ENCODE peak calls at places on chromosomes 12 and 14, in five cellular contexts. D is IMR-90, C is H9, M is H1, S is mesenchymal stem cell. G is an unnamed sample.

GRCh38 chr12:85076688-85077430 is 40.7 kb downstream of the LRRIQ1 start:
- DNase-seq in M (no peak), S (peak; percentile 78), C (no peak), D (peak; percentile 92), G (peak; percentile 41)

GRCh38 chr12:25784669-25785068 is 173.8 kb upstream of the RASSF8 start:
- DNase-seq in C (no peak), S (no peak), M (no peak), D (no peak), G (no peak)

GRCh38 chr12:85279449-85280137 is 427 bp upstream of the ALX1 start:
- DNase-seq in D (no peak), M (no peak), C (peak; percentile 65), S (peak; percentile 24), G (peak; percentile 46)

GRCh38 chr12:89345830-89346740 is 6.2 kb downstream of the DUSP6 start:
- DNase-seq in M (no peak), S (peak; percentile 89), C (peak; percentile 92), D (peak; percentile 64), G (peak; percentile 67)

GRCh38 chr14:74906923-74907620 is 16.0 kb downstream of the RPS6KL1 start:
- DNase-seq in M (no peak), S (no peak), C (no peak), D (no peak), G (no peak)

GRCh38 chr12:43887397-43887796 is 51.5 kb downstream of the TMEM117 start:
- DNase-seq in C (no peak), D (no peak), M (no peak), S (no peak), G (no peak)

GRCh38 chr14:56512521-56512920 is 67.1 kb upstream of the TMEM260 start:
- DNase-seq in M (no peak), D (no peak), S (no peak), C (no peak), G (no peak)

GRCh38 chr12:39427360-39427808 is 15.5 kb downstream of the KIF21A start:
- DNase-seq in D (no peak), S (no peak), M (no peak), C (no peak), G (no peak)

GRCh38 chr12:92145481-92145730 is 240 bp downstream of the BTG1 start:
- DNase-seq in D (no peak), C (no peak), S (no peak), M (no peak), G (no peak)

GRCh38 chr12:124087251-124088141 is 114.5 kb downstream of the ZNF664 start:
- DNase-seq in M (no peak), S (peak; percentile 36), C (no peak), D (no peak), G (no peak)

GRCh38 chr14:39268393-39268792 is 34.7 kb downstream of the MIA2 start:
- DNase-seq in M (no peak), C (no peak), D (peak; percentile 18), S (peak; percentile 34), G (no peak)

GRCh38 chr14:27371209-27371608 is 773.4 kb upstream of the NOVA1 start:
- DNase-seq in S (no peak), D (no peak), M (no peak), C (no peak), G (no peak)

GRCh38 chr12:67366530-67367196 is 97.5 kb downstream of the CAND1 start:
- DNase-seq in S (peak; percentile 64), C (no peak), M (no peak), D (peak; percentile 66), G (no peak)

GRCh38 chr12:57242691-57243454 is 8.1 kb downstream of the STAC3 start:
- DNase-seq in S (peak; percentile 63), C (peak; percentile 96), D (peak; percentile 35), M (peak; percentile 89), G (peak; percentile 85)

GRCh38 chr12:59911516-59911915 is 315.7 kb downstream of the SLC16A7 start:
- DNase-seq in C (no peak), D (no peak), M (no peak), S (no peak), G (no peak)

GRCh38 chr12:67748761-67749075 is 100.2 kb downstream of the DYRK2 start:
- DNase-seq in C (no peak), D (peak; percentile 33), S (no peak), M (no peak), G (no peak)

GRCh38 chr14:29587761-29588160 is 339.9 kb downstream of the PRKD1 start:
- DNase-seq in S (no peak), D (no peak), M (no peak), C (no peak), G (no peak)

GRCh38 chr14:35814371-35815005 is 5.4 kb upstream of the RALGAPA1 start:
- DNase-seq in D (peak; percentile 40), S (peak; percentile 68), C (peak; percentile 68), M (no peak), G (peak; percentile 49)

GRCh38 chr12:105912911-105913514 is 225.7 kb downstream of the NUAK1 start:
- DNase-seq in D (peak; percentile 69), M (no peak), C (no peak), S (peak; percentile 48), G (no peak)

GRCh38 chr14:75295061-75295461 is 16.4 kb downstream of the FOS start:
- DNase-seq in D (peak; percentile 78), C (peak; percentile 65), M (no peak), S (peak; percentile 87), G (peak; percentile 54)

GRCh38 chr12:102479099-102479887 is 1.1 kb downstream of the IGF1 start:
- DNase-seq in M (no peak), C (no peak), D (no peak), S (no peak), G (no peak)

GRCh38 chr14:54901380-54902142 is 1.1 kb downstream of the GCH1 start:
- DNase-seq in M (no peak), C (no peak), S (peak; percentile 20), D (no peak), G (no peak)

GRCh38 chr12:54393743-54394142 is 9.2 kb upstream of the ZNF385A start:
- DNase-seq in S (no peak), D (no peak), M (no peak), C (no peak), G (no peak)

GRCh38 chr12:57795354-57795753 is 12.8 kb downstream of the TSFM start:
- DNase-seq in D (peak; percentile 37), S (peak; percentile 54), C (no peak), M (no peak), G (no peak)

GRCh38 chr14:103133213-103134140 is 10.2 kb downstream of the TNFAIP2 start:
- DNase-seq in D (no peak), C (no peak), M (no peak), S (no peak), G (no peak)

GRCh38 chr14:73249564-73250316 is 12.4 kb downstream of the PAPLN start:
- DNase-seq in D (no peak), M (no peak), S (no peak), C (no peak), G (no peak)

GRCh38 chr12:45756666-45757065 is 27.2 kb downstream of the ARID2 start:
- DNase-seq in M (no peak), C (no peak), D (peak; percentile 51), S (peak; percentile 44), G (no peak)

GRCh38 chr12:79452906-79453305 is 237.9 kb downstream of the PAWR start:
- DNase-seq in D (no peak), M (no peak), C (no peak), S (peak; percentile 25), G (no peak)

GRCh38 chr12:85036241-85036707 is at the start of the genes LRRIQ1 and TSPAN19:
- DNase-seq in M (peak; percentile 70), S (peak; percentile 88), D (peak; percentile 79), C (peak; percentile 95), G (peak; percentile 95)

GRCh38 chr14:61891251-61891650 is 129.0 kb downstream of the SNAPC1 start:
- DNase-seq in C (no peak), M (no peak), D (peak; percentile 32), S (no peak), G (peak; percentile 8)

GRCh38 chr14:21987937-21988336 is 314.3 kb upstream of the OR4E1 start:
- DNase-seq in D (peak; percentile 12), M (no peak), C (no peak), S (peak; percentile 30), G (peak; percentile 39)

GRCh38 chr14:32757568-32757967 is 181.1 kb upstream of the NPAS3 start:
- DNase-seq in C (no peak), D (no peak), M (no peak), S (no peak), G (no peak)

GRCh38 chr14:87690076-87690661 is 302.8 kb downstream of the GALC start:
- DNase-seq in C (peak; percentile 28), D (no peak), S (no peak), M (no peak), G (no peak)

GRCh38 chr12:23816394-23816851 is 133.0 kb downstream of the SOX5 start:
- DNase-seq in C (peak; percentile 47), D (no peak), M (peak; percentile 29), S (no peak), G (no peak)

GRCh38 chr12:41103614-41104013 is 84.5 kb upstream of the PDZRN4 start:
- DNase-seq in C (no peak), M (no peak), D (no peak), S (no peak), G (no peak)

GRCh38 chr12:109773384-109774011 is 59.7 kb downstream of the TRPV4 start:
- DNase-seq in D (no peak), S (no peak), M (no peak), C (peak; percentile 36), G (no peak)

GRCh38 chr12:129351481-129351880 is 498.2 kb downstream of the GLT1D1 start:
- DNase-seq in C (no peak), D (no peak), M (no peak), S (no peak), G (no peak)

GRCh38 chr12:75721231-75721641 is 209.8 kb upstream of the KRR1 start:
- DNase-seq in M (no peak), S (no peak), C (no peak), D (peak; percentile 19), G (no peak)
- H2AK5ac ChIP-seq in M (no peak overlapping the region), S (no peak overlapping the region), C (no peak overlapping the region), D (peak overlapping the region; percentile 64), G (no peak overlapping the region)

DNA sequence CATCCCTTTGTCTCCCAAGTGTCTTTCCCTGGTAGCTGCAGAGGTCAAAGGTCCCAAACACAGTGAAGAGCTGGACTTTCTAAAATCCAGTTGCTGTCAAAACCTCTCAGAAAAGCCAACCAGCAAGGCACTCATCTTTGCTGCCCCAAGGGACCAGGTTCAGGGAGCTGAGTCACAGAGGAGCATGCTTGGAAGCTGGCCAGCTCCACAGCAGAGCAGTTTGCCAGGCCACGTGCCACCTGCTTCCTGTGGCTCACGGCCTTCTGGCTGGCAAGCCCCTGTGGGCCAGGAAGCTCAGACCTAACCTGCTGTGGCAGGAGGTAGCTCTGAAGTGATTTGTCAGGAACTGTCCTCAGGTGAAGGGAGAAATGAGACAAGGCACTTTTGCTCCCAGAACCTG is 3.6 kb downstream of the ISCU start:
- DNase-seq in C (no peak), S (peak; percentile 84), D (peak; percentile 73), M (no peak), G (no peak)
- H3K14ac ChIP-seq in C (no peak overlapping the region), S (no peak overlapping the region), D (no peak overlapping the region), M (no peak overlapping the region), G (no peak overlapping the region)

GRCh38 chr12:49323524-49324097 is 556 bp downstream of the TROAP start:
- DNase-seq in M (no peak), C (no peak), S (no peak), D (no peak), G (no peak)
- H2AK5ac ChIP-seq in M (no peak overlapping the region), C (no peak overlapping the region), S (no peak overlapping the region), D (peak overlapping the region; percentile 70), G (peak overlapping the region; percentile 40)

DNA sequence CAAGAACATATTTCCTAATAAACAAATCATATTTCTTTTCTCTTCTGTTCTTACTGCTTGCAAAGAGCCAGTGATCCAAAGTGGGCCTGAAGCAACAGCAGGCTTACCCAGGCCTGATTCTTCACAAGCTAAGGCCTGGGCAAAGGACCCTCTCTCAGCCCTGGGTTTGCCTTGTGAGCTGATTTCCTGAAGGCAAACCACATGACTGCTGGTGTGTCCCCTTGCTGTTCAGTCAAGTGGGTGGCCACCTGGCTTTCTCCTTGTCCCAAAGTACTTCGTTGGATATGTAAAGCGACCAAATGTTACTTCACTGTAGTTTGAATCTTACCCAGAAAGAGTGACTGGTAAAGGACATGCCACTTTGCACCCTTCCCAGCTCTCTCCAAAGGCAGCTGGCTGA is 392.9 kb downstream of the ZFP36L1 start:
- DNase-seq in C (no peak), M (no peak), S (no peak), D (no peak), G (no peak)
- H3K14ac ChIP-seq in C (no peak overlapping the region), M (no peak overlapping the region), S (no peak overlapping the region), D (peak overlapping the region; percentile 44), G (no peak overlapping the region)